ENCODE peak calls at places on chromosomes 12 and 14, in ten cellular contexts. O is H1, J is K562, Z is fibroblast of lung, U is body of pancreas, R is OCI-LY7, A is cardiac muscle cell, T is Peyer's patch, N is right atrium auricular region, Y is SJSA1. I is an unnamed sample.

GRCh38 chr12:75196865-75197264 is 12.8 kb downstream of the KCNC2 start:
- DNase-seq in O (no peak), J (no peak), Z (no peak), U (no peak), R (no peak), A (no peak), T (no peak), N (no peak), Y (no peak), I (no peak)

GRCh38 chr12:111135293-111135832 is 215.0 kb upstream of the MYL2 start:
- DNase-seq in O (no peak), J (no peak), Z (no peak), U (no peak), R (no peak), A (no peak), T (no peak), N (no peak), Y (no peak), I (no peak)

GRCh38 chr12:123035841-123036240 is 55.4 kb downstream of the ARL6IP4 start:
- DNase-seq in O (no peak), J (peak; percentile 30), Z (no peak), U (no peak), R (no peak), A (no peak), T (no peak), N (no peak), Y (no peak), I (no peak)

GRCh38 chr12:20220339-20220738 is 148.0 kb upstream of the PDE3A start:
- DNase-seq in O (no peak), J (no peak), Z (peak; percentile 64), U (no peak), R (peak; percentile 28), A (peak; percentile 77), T (no peak), N (no peak), Y (no peak), I (no peak)

GRCh38 chr12:52907092-52907810 is 2.4 kb upstream of the KRT8 start:
- DNase-seq in O (no peak), J (peak; percentile 67), Z (no peak), U (peak; percentile 96), R (no peak), A (peak; percentile 78), T (no peak), N (no peak), Y (no peak), I (peak; percentile 48)

GRCh38 chr12:78442454-78442801 is 422.1 kb upstream of the SYT1 start:
- DNase-seq in O (no peak), J (no peak), Z (peak; percentile 78), U (no peak), R (no peak), A (peak; percentile 7), T (no peak), N (no peak), Y (no peak), I (no peak)

GRCh38 chr14:68246074-68246980 is 426.7 kb downstream of the RAD51B start:
- DNase-seq in O (no peak), J (no peak), Z (no peak), U (peak; percentile 33), R (no peak), A (peak; percentile 61), T (no peak), N (no peak), Y (no peak), I (no peak)

GRCh38 chr12:47698055-47698454 is 7.8 kb downstream of the RPAP3 start:
- DNase-seq in O (no peak), J (no peak), Z (no peak), U (no peak), R (no peak), A (no peak), T (no peak), N (no peak), Y (no peak), I (no peak)

GRCh38 chr14:100402631-100403030 is 79.5 kb downstream of the SLC25A47 start:
- DNase-seq in O (no peak), J (no peak), Z (no peak), U (peak; percentile 36), R (no peak), A (no peak), T (no peak), N (no peak), Y (no peak), I (no peak)

GRCh38 chr14:50897658-50898175 is 25.9 kb downstream of the ABHD12B start:
- DNase-seq in O (peak; percentile 27), J (no peak), Z (no peak), U (no peak), R (no peak), A (no peak), T (no peak), N (no peak), Y (no peak), I (no peak)

GRCh38 chr14:36556811-36557433 is 25.5 kb downstream of the NKX2-8 start:
- DNase-seq in O (no peak), J (peak; percentile 56), Z (peak; percentile 18), U (peak; percentile 50), R (peak; percentile 30), A (peak; percentile 26), T (no peak), N (no peak), Y (no peak), I (peak; percentile 45)

GRCh38 chr14:39034481-39035296 is 68.3 kb downstream of the SEC23A start:
- DNase-seq in O (no peak), J (peak; percentile 15), Z (peak; percentile 19), U (peak; percentile 49), R (no peak), A (peak; percentile 27), T (no peak), N (no peak), Y (no peak), I (peak; percentile 66)
- H3K36me3 ChIP-seq in O (peaks cover 58% of the 10 kb centered on the region), J (peaks cover 13% of the 10 kb centered on the region), Z (peaks cover 20% of the 10 kb centered on the region), U (peaks cover 27% of the 10 kb centered on the region), R (peaks cover 61% of the 10 kb centered on the region), A (peaks cover 53% of the 10 kb centered on the region), T (peaks cover 3% of the 10 kb centered on the region), N (peaks cover 93% of the 10 kb centered on the region), Y (peaks cover 52% of the 10 kb centered on the region), I (peaks cover 44% of the 10 kb centered on the region)

GRCh38 chr14:102087762-102088011 is 843 bp upstream of the HSP90AA1 start:
- DNase-seq in O (no peak), J (no peak), Z (no peak), U (peak; percentile 47), R (no peak), A (no peak), T (no peak), N (no peak), Y (no peak), I (no peak)

GRCh38 chr14:102086972-102087761 is at the start of gene HSP90AA1:
- DNase-seq in O (peak; percentile 73), J (peak; percentile 94), Z (peak; percentile 90), U (peak; percentile 94), R (peak; percentile 95), A (peak; percentile 96), T (peak; percentile 92), N (peak; percentile 95), Y (peak; percentile 92), I (peak; percentile 83)

GRCh38 chr14:102085503-102085902 is 1.3 kb downstream of the HSP90AA1 start:
- DNase-seq in O (no peak), J (no peak), Z (no peak), U (no peak), R (no peak), A (no peak), T (no peak), N (no peak), Y (no peak), I (no peak)

GRCh38 chr14:102086346-102086971 is 385 bp downstream of the HSP90AA1 start:
- DNase-seq in O (no peak), J (peak; percentile 42), Z (peak; percentile 74), U (peak; percentile 70), R (peak; percentile 70), A (peak; percentile 65), T (peak; percentile 57), N (no peak), Y (peak; percentile 55), I (no peak)

GRCh38 chr14:102084931-102085330 is 1.9 kb downstream of the HSP90AA1 start:
- DNase-seq in O (no peak), J (no peak), Z (no peak), U (no peak), R (no peak), A (no peak), T (no peak), N (no peak), Y (no peak), I (no peak)
- H3K36me3 ChIP-seq in O (peaks cover 62% of the 10 kb centered on the region), J (peaks cover 64% of the 10 kb centered on the region), Z (peaks cover 31% of the 10 kb centered on the region), U (peaks cover 32% of the 10 kb centered on the region), R (peaks cover 65% of the 10 kb centered on the region), A (peaks cover 54% of the 10 kb centered on the region), T (no peaks in the 10 kb centered on the region), N (peaks cover 58% of the 10 kb centered on the region), Y (peaks cover 69% of the 10 kb centered on the region), I (peaks cover 51% of the 10 kb centered on the region)

GRCh38 chr14:102870246-102870645 is 52.2 kb upstream of the AMN start:
- DNase-seq in O (no peak), J (no peak), Z (no peak), U (no peak), R (no peak), A (no peak), T (no peak), N (no peak), Y (no peak), I (no peak)

GRCh38 chr14:102873131-102873530 is 49.3 kb upstream of the AMN start:
- DNase-seq in O (no peak), J (no peak), Z (no peak), U (no peak), R (no peak), A (no peak), T (no peak), N (no peak), Y (no peak), I (no peak)

GRCh38 chr14:102870994-102871831 is 51.2 kb upstream of the AMN start:
- DNase-seq in O (no peak), J (no peak), Z (no peak), U (no peak), R (no peak), A (no peak), T (no peak), N (no peak), Y (no peak), I (no peak)

GRCh38 chr14:102873546-102874061 is 48.9 kb upstream of the AMN start:
- DNase-seq in O (no peak), J (no peak), Z (no peak), U (no peak), R (no peak), A (no peak), T (no peak), N (no peak), Y (no peak), I (peak; percentile 88)

GRCh38 chr14:102872020-102872419 is 50.4 kb upstream of the AMN start:
- DNase-seq in O (no peak), J (no peak), Z (no peak), U (no peak), R (no peak), A (no peak), T (no peak), N (no peak), Y (no peak), I (no peak)
- H3K36me3 ChIP-seq in O (peaks cover 12% of the 10 kb centered on the region), J (peaks cover 42% of the 10 kb centered on the region), Z (peaks cover 2% of the 10 kb centered on the region), U (peaks cover 6% of the 10 kb centered on the region), R (no peaks in the 10 kb centered on the region), A (peaks cover 8% of the 10 kb centered on the region), T (no peaks in the 10 kb centered on the region), N (peaks cover 9% of the 10 kb centered on the region), Y (peaks cover 37% of the 10 kb centered on the region), I (peaks cover 31% of the 10 kb centered on the region)

DNA sequence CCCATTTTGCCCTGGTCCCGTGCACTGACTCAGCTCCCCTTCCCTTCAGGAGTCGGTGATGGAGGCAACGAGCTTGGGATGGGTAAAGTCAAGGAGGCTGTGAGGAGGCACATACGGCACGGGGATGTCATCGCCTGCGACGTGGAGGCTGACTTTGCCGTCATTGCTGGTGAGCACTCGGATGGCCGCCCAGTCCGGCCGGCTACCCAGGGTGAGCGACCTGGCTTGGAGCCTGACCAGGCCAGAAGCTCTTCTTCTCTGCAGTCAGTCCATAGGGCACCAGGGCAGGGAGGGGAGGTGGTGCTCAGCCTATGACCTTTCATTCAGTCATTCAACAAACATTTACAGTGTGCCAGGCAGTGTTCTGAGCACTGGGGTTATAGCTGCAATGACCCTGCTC is 39.8 kb downstream of the GPR68 start:
- DNase-seq in O (no peak), J (no peak), Z (no peak), U (no peak), R (no peak), A (no peak), T (no peak), N (no peak), Y (no peak), I (no peak)
- H3K36me3 ChIP-seq in O (peaks cover 27% of the 10 kb centered on the region), J (peaks cover 54% of the 10 kb centered on the region), Z (peaks cover 10% of the 10 kb centered on the region), U (peaks cover 29% of the 10 kb centered on the region), R (peaks cover 77% of the 10 kb centered on the region), A (peaks cover 3% of the 10 kb centered on the region), T (no peaks in the 10 kb centered on the region), N (peaks cover 96% of the 10 kb centered on the region), Y (peaks cover 8% of the 10 kb centered on the region), I (peaks cover 49% of the 10 kb centered on the region)